ENCODE peak calls at places on chromosomes 7 and 10, in four cellular contexts. T, I, L and W are unnamed samples.

GRCh38 chr10:52755297-52756062 is 17.1 kb downstream of the MBL2 start:
- DNase-seq in I (peak; percentile 18), L (no peak), T (no peak), W (no peak)

GRCh38 chr7:111894518-111894917 is 311.7 kb downstream of the DOCK4 start:
- DNase-seq in L (no peak), I (no peak), T (no peak), W (no peak)

GRCh38 chr7:121034929-121035328 is 46.4 kb downstream of the CPED1 start:
- DNase-seq in I (no peak), T (no peak), L (no peak), W (no peak)

GRCh38 chr7:101952355-101953247 is 135.2 kb downstream of the CUX1 start:
- DNase-seq in I (no peak), T (no peak), L (no peak), W (no peak)

GRCh38 chr7:135335628-135336139 is 102.0 kb downstream of the STRA8 start:
- DNase-seq in T (peak; percentile 76), L (peak; percentile 79), I (peak; percentile 51), W (peak; percentile 91)

GRCh38 chr7:116499168-116500070 is at the start of gene CAV2:
- DNase-seq in L (peak; percentile 66), I (peak; percentile 28), T (peak; percentile 61), W (peak; percentile 80)

GRCh38 chr7:139570119-139570518 is 46.6 kb downstream of the CLEC2L start:
- DNase-seq in I (no peak), T (no peak), L (no peak), W (no peak)

GRCh38 chr10:132005147-132005546 is 23.4 kb upstream of the BNIP3 start:
- DNase-seq in I (no peak), L (no peak), T (no peak), W (no peak)

GRCh38 chr10:127462643-127463295 is 86.3 kb upstream of the NPS start:
- DNase-seq in T (peak; percentile 29), L (no peak), I (no peak), W (no peak)

GRCh38 chr7:99997545-99998137 is 17.8 kb upstream of the ZKSCAN1 start:
- DNase-seq in L (peak; percentile 49), T (peak; percentile 57), I (no peak), W (no peak)

GRCh38 chr10:16750461-16750860 is 66.8 kb downstream of the RSU1 start:
- DNase-seq in T (no peak), I (no peak), L (no peak), W (no peak)

GRCh38 chr10:90288403-90288933 is 569.4 kb downstream of the HTR7 start:
- DNase-seq in T (no peak), L (no peak), I (no peak), W (no peak)

GRCh38 chr10:60237977-60238376 is 151.7 kb downstream of the ANK3 start:
- DNase-seq in L (no peak), I (no peak), T (no peak), W (no peak)

GRCh38 chr10:99266383-99266782 is 30.7 kb upstream of the HPSE2 start:
- DNase-seq in T (no peak), I (no peak), L (no peak), W (peak; percentile 27)

GRCh38 chr10:1643161-1643910 is 94.0 kb downstream of the ADARB2 start:
- DNase-seq in L (no peak), I (no peak), T (no peak), W (peak; percentile 47)

GRCh38 chr10:46236941-46237681 is 49.7 kb upstream of the ANTXRL start:
- DNase-seq in T (peak; percentile 11), I (no peak), L (peak; percentile 5), W (no peak)

GRCh38 chr7:91953618-91954017 is 13.0 kb downstream of the AKAP9 start:
- DNase-seq in T (no peak), L (no peak), I (no peak), W (peak; percentile 13)

GRCh38 chr7:130420943-130421578 is 19.8 kb downstream of the CEP41 start:
- DNase-seq in I (no peak), L (no peak), T (no peak), W (no peak)

GRCh38 chr10:36019749-36020148 is 377.7 kb upstream of the FZD8 start:
- DNase-seq in I (no peak), T (no peak), L (no peak), W (no peak)

GRCh38 chr7:29139191-29139590 is 7.1 kb downstream of the CPVL start:
- DNase-seq in T (no peak), I (no peak), L (no peak), W (no peak)

GRCh38 chr10:70594161-70594560 is 8.4 kb downstream of the PRF1 start:
- DNase-seq in T (peak; percentile 11), L (no peak), I (no peak), W (no peak)

GRCh38 chr7:28855538-28856217 is 102.5 kb downstream of the TRIL start:
- DNase-seq in T (no peak), L (no peak), I (no peak), W (no peak)

GRCh38 chr10:127926455-127926854 is 19.6 kb downstream of the PTPRE start:
- DNase-seq in T (no peak), I (no peak), L (no peak), W (no peak)

GRCh38 chr10:14588084-14588937 is 186.4 kb downstream of the FAM107B start:
- DNase-seq in I (no peak), T (no peak), L (no peak), W (no peak)

GRCh38 chr7:108236681-108237415 is 106.7 kb upstream of the LAMB4 start:
- DNase-seq in T (no peak), L (no peak), I (no peak), W (no peak)
- H3K27ac ChIP-seq in T (no peak overlapping the region), L (peak overlapping the region; percentile 54), I (no peak overlapping the region), W (no peak overlapping the region)

GRCh38 chr10:13161267-13162012 is at the start of gene MCM10:
- DNase-seq in L (peak; percentile 99), T (peak; percentile 99), I (peak; percentile 99), W (peak; percentile 99)

GRCh38 chr10:13158401-13158800 is 3.0 kb upstream of the MCM10 start:
- DNase-seq in I (no peak), L (peak; percentile 34), T (no peak), W (no peak)

GRCh38 chr10:13163859-13164258 is 2.5 kb downstream of the MCM10 start:
- DNase-seq in T (no peak), L (no peak), I (no peak), W (no peak)

GRCh38 chr10:13162013-13162364 is 631 bp downstream of the MCM10 start:
- DNase-seq in I (no peak), L (no peak), T (no peak), W (peak; percentile 4)

GRCh38 chr10:13160934-13161266 is 458 bp upstream of the MCM10 start:
- DNase-seq in L (no peak), I (no peak), T (no peak), W (no peak)
- H3K27ac ChIP-seq in L (no peak overlapping the region), I (peak overlapping the region; percentile 35), T (no peak overlapping the region), W (no peak overlapping the region)

DNA sequence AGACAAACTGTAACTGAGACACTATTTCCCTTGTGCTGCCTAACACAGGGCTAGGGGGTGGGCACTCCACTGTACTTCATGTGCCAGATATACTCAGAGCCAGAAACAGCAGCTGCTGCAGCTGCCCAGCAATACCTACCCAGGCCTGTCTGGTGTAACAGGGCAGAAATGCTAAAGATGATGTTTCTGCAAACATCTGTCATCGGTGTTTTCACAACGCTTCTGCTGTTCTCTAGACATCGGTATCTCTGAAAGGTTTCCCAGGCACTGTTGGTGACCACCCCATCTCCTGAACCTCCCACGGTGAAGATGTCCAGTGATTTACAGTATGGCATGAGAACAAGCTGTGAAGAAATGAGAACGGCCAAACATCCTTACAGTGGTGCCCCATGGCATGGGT is 42.7 kb downstream of the LAMB1 start:
- DNase-seq in T (no peak), I (no peak), L (no peak), W (no peak)
- H3K27ac ChIP-seq in T (no peak overlapping the region), I (peak overlapping the region; percentile 38), L (no peak overlapping the region), W (no peak overlapping the region)

DNA sequence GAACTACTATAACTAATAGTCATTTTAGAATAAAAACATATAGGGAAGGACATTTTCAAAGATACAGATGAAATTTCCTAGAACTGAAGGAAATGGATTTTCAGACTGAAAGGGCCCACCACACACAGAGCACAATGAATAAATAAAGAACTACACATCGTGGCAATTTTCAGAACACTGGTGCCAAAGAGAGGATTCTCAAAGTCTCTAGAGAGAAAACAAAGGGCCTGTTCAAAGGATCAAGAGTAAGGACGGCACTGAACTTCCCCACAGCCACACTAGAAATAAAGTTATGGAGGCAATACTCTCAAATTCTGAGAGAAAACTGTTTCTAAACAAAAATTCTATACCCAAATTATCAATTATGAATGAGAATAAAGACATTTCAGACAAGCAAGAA is 21.9 kb downstream of the NAPEPLD start:
- DNase-seq in T (no peak), L (no peak), I (no peak), W (no peak)
- H3K27ac ChIP-seq in T (no peak overlapping the region), L (no peak overlapping the region), I (peak overlapping the region; percentile 60), W (no peak overlapping the region)

DNA sequence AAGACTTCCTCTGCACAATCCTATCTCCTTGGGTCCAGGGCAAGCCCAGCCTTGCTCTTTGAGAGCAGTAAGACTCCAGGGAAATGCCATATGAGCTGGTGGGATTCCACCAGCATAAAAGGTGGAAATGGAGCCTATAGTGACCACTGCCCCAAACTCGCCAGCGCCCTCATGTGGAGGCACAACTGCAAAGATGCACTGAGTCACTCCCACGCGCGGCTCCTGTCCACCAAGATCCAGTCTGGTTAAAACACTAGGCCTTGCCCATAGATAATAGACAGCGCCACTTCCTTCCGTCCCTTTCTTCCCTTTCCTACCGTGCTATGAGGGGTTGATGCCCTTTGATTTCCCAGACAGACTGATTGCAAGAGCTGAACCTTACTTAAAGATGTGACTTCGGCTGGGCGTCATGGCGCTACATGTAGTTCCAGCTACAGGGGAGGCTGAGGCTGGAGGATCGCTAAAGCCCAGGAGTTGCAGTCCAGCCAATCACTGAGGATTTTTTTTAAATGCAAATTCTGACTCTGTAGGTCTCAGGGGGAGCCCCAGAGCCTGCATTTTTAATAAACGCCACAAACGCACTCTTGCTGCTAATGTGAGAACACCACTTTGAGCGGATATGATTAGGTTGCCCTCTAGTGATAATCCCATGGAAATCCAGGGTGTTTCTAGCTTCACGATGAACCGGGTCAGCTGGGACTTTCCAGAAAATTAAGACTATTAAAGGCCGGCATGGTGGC is 136.5 kb downstream of the EPC1 start:
- DNase-seq in I (peak; percentile 7), T (peak; percentile 33), L (peak; percentile 22), W (peak; percentile 73)
- H3K27ac ChIP-seq in I (no peak overlapping the region), T (no peak overlapping the region), L (no peak overlapping the region), W (no peak overlapping the region)

GRCh38 chr10:112208981-112209380 is 25.4 kb upstream of the GPAM start:
- DNase-seq in L (no peak), I (no peak), T (no peak), W (no peak)
- H3K27ac ChIP-seq in L (no peak overlapping the region), I (no peak overlapping the region), T (no peak overlapping the region), W (no peak overlapping the region)